ENCODE peak calls at places on chromosome 17, in five cellular contexts. One of them, this sample, is unnamed.

GRCh38 chr17:48244121-48244711 is 136.7 kb downstream of the SNX11 start:
- DNase-seq in right cardiac atrium: no peak
- DNase-seq in mesenchymal stem cell: peak
- DNase-seq in stomach: no peak
- DNase-seq in naive thymus-derived CD4-positive, alpha-beta T cell: peak
- DNase-seq in this sample: no peak

GRCh38 chr17:31112001-31112661 is 17.4 kb downstream of the NF1 start:
- DNase-seq in right cardiac atrium: no peak
- DNase-seq in mesenchymal stem cell: peak
- DNase-seq in stomach: no peak
- DNase-seq in naive thymus-derived CD4-positive, alpha-beta T cell: no peak
- DNase-seq in this sample: no peak

GRCh38 chr17:48756816-48757215 is 28.3 kb upstream of the HOXB13 start:
- DNase-seq in right cardiac atrium: no peak
- DNase-seq in mesenchymal stem cell: no peak
- DNase-seq in stomach: peak
- DNase-seq in naive thymus-derived CD4-positive, alpha-beta T cell: no peak
- DNase-seq in this sample: no peak

GRCh38 chr17:43021739-43022512 is at the start of gene VAT1:
- DNase-seq in right cardiac atrium: peak
- DNase-seq in mesenchymal stem cell: peak
- DNase-seq in stomach: peak
- DNase-seq in naive thymus-derived CD4-positive, alpha-beta T cell: peak
- DNase-seq in this sample: peak

GRCh38 chr17:27091043-27091497 is 202.8 kb upstream of the WSB1 start:
- DNase-seq in right cardiac atrium: no peak
- DNase-seq in mesenchymal stem cell: no peak
- DNase-seq in stomach: no peak
- DNase-seq in naive thymus-derived CD4-positive, alpha-beta T cell: no peak
- DNase-seq in this sample: no peak

GRCh38 chr17:49101054-49101534 is 31.5 kb upstream of the B4GALNT2 start:
- DNase-seq in right cardiac atrium: no peak
- DNase-seq in mesenchymal stem cell: peak
- DNase-seq in stomach: peak
- DNase-seq in naive thymus-derived CD4-positive, alpha-beta T cell: no peak
- DNase-seq in this sample: no peak

GRCh38 chr17:50198026-50198669 is 3.3 kb downstream of the COL1A1 start:
- DNase-seq in right cardiac atrium: no peak
- DNase-seq in mesenchymal stem cell: peak
- DNase-seq in stomach: peak
- DNase-seq in naive thymus-derived CD4-positive, alpha-beta T cell: peak
- DNase-seq in this sample: peak

GRCh38 chr17:2292100-2292499 is 11.5 kb downstream of the SMG6 start:
- DNase-seq in right cardiac atrium: no peak
- DNase-seq in mesenchymal stem cell: peak
- DNase-seq in stomach: no peak
- DNase-seq in naive thymus-derived CD4-positive, alpha-beta T cell: no peak
- DNase-seq in this sample: no peak

GRCh38 chr17:70945386-70945785 is 776.1 kb downstream of the KCNJ2 start:
- DNase-seq in right cardiac atrium: no peak
- DNase-seq in mesenchymal stem cell: no peak
- DNase-seq in stomach: no peak
- DNase-seq in naive thymus-derived CD4-positive, alpha-beta T cell: no peak
- DNase-seq in this sample: no peak

GRCh38 chr17:32693135-32693897 is 183.6 kb downstream of the MYO1D start:
- DNase-seq in right cardiac atrium: no peak
- DNase-seq in mesenchymal stem cell: no peak
- DNase-seq in stomach: no peak
- DNase-seq in naive thymus-derived CD4-positive, alpha-beta T cell: no peak
- DNase-seq in this sample: no peak

GRCh38 chr17:51152766-51153209 is 571 bp upstream of the NME1 start:
- DNase-seq in right cardiac atrium: no peak
- DNase-seq in mesenchymal stem cell: no peak
- DNase-seq in stomach: no peak
- DNase-seq in naive thymus-derived CD4-positive, alpha-beta T cell: no peak
- DNase-seq in this sample: no peak

GRCh38 chr17:27666831-27667560 is 36.0 kb downstream of the LGALS9 start:
- DNase-seq in right cardiac atrium: no peak
- DNase-seq in mesenchymal stem cell: no peak
- DNase-seq in stomach: no peak
- DNase-seq in naive thymus-derived CD4-positive, alpha-beta T cell: no peak
- DNase-seq in this sample: no peak

GRCh38 chr17:16997514-16998429 is 25.9 kb upstream of the TNFRSF13B start:
- DNase-seq in right cardiac atrium: no peak
- DNase-seq in mesenchymal stem cell: no peak
- DNase-seq in stomach: no peak
- DNase-seq in naive thymus-derived CD4-positive, alpha-beta T cell: no peak
- DNase-seq in this sample: no peak

GRCh38 chr17:14269473-14269872 is 31.4 kb upstream of the HS3ST3B1 start:
- DNase-seq in right cardiac atrium: no peak
- DNase-seq in mesenchymal stem cell: no peak
- DNase-seq in stomach: no peak
- DNase-seq in naive thymus-derived CD4-positive, alpha-beta T cell: no peak
- DNase-seq in this sample: no peak

GRCh38 chr17:11986939-11987329 is 10.3 kb downstream of the ZNF18 start:
- DNase-seq in right cardiac atrium: no peak
- DNase-seq in mesenchymal stem cell: peak
- DNase-seq in stomach: no peak
- DNase-seq in naive thymus-derived CD4-positive, alpha-beta T cell: no peak
- DNase-seq in this sample: no peak

GRCh38 chr17:68613739-68614298 is 12.7 kb upstream of the FAM20A start:
- DNase-seq in right cardiac atrium: peak
- DNase-seq in mesenchymal stem cell: peak
- DNase-seq in stomach: no peak
- DNase-seq in naive thymus-derived CD4-positive, alpha-beta T cell: no peak
- DNase-seq in this sample: peak

GRCh38 chr17:79610151-79610645 is 653 bp downstream of the RBFOX3 start:
- DNase-seq in right cardiac atrium: no peak
- DNase-seq in mesenchymal stem cell: no peak
- DNase-seq in stomach: no peak
- DNase-seq in naive thymus-derived CD4-positive, alpha-beta T cell: no peak
- DNase-seq in this sample: no peak

GRCh38 chr17:4482338-4483011 is 16.2 kb upstream of the SPNS2 start:
- DNase-seq in right cardiac atrium: no peak
- DNase-seq in mesenchymal stem cell: no peak
- DNase-seq in stomach: peak
- DNase-seq in naive thymus-derived CD4-positive, alpha-beta T cell: no peak
- DNase-seq in this sample: no peak

GRCh38 chr17:50955667-50956120 is 89.5 kb upstream of the TOB1 start:
- DNase-seq in right cardiac atrium: no peak
- DNase-seq in mesenchymal stem cell: no peak
- DNase-seq in stomach: no peak
- DNase-seq in naive thymus-derived CD4-positive, alpha-beta T cell: no peak
- DNase-seq in this sample: no peak

GRCh38 chr17:78208486-78208885 is 5.6 kb upstream of the BIRC5 start:
- DNase-seq in right cardiac atrium: no peak
- DNase-seq in mesenchymal stem cell: no peak
- DNase-seq in stomach: no peak
- DNase-seq in naive thymus-derived CD4-positive, alpha-beta T cell: no peak
- DNase-seq in this sample: no peak

GRCh38 chr17:31591924-31592323 is 200.4 kb downstream of the RAB11FIP4 start:
- DNase-seq in right cardiac atrium: no peak
- DNase-seq in mesenchymal stem cell: no peak
- DNase-seq in stomach: no peak
- DNase-seq in naive thymus-derived CD4-positive, alpha-beta T cell: no peak
- DNase-seq in this sample: no peak

GRCh38 chr17:72604518-72604917 is 483.7 kb downstream of the SOX9 start:
- DNase-seq in right cardiac atrium: no peak
- DNase-seq in mesenchymal stem cell: no peak
- DNase-seq in stomach: no peak
- DNase-seq in naive thymus-derived CD4-positive, alpha-beta T cell: no peak
- DNase-seq in this sample: no peak

GRCh38 chr17:38749222-38750043 is 1.3 kb upstream of the PCGF2 start:
- DNase-seq in right cardiac atrium: peak
- DNase-seq in mesenchymal stem cell: peak
- DNase-seq in stomach: peak
- DNase-seq in naive thymus-derived CD4-positive, alpha-beta T cell: no peak
- DNase-seq in this sample: peak

GRCh38 chr17:77476006-77476405 is 335.2 kb downstream of the SEC14L1 start:
- DNase-seq in right cardiac atrium: peak
- DNase-seq in mesenchymal stem cell: no peak
- DNase-seq in stomach: no peak
- DNase-seq in naive thymus-derived CD4-positive, alpha-beta T cell: no peak
- DNase-seq in this sample: no peak

GRCh38 chr17:3892095-3892998 is 506 bp downstream of the CAMKK1 start:
- DNase-seq in right cardiac atrium: peak
- DNase-seq in mesenchymal stem cell: peak
- DNase-seq in stomach: peak
- DNase-seq in naive thymus-derived CD4-positive, alpha-beta T cell: peak
- DNase-seq in this sample: peak

GRCh38 chr17:77208217-77208808 is 67.5 kb downstream of the SEC14L1 start:
- DNase-seq in right cardiac atrium: peak
- DNase-seq in mesenchymal stem cell: peak
- DNase-seq in stomach: peak
- DNase-seq in naive thymus-derived CD4-positive, alpha-beta T cell: no peak
- DNase-seq in this sample: peak

GRCh38 chr17:83007504-83008475 is 71.6 kb upstream of the METRNL start:
- DNase-seq in right cardiac atrium: no peak
- DNase-seq in mesenchymal stem cell: no peak
- DNase-seq in stomach: no peak
- DNase-seq in naive thymus-derived CD4-positive, alpha-beta T cell: no peak
- DNase-seq in this sample: no peak

GRCh38 chr17:48539177-48539576 is 5.7 kb downstream of the HOXB2 start:
- DNase-seq in right cardiac atrium: no peak
- DNase-seq in mesenchymal stem cell: peak
- DNase-seq in stomach: no peak
- DNase-seq in naive thymus-derived CD4-positive, alpha-beta T cell: no peak
- DNase-seq in this sample: no peak

GRCh38 chr17:35889241-35889640 is 9.1 kb upstream of the CCL5 start:
- DNase-seq in right cardiac atrium: no peak
- DNase-seq in mesenchymal stem cell: no peak
- DNase-seq in stomach: no peak
- DNase-seq in naive thymus-derived CD4-positive, alpha-beta T cell: no peak
- DNase-seq in this sample: no peak

GRCh38 chr17:81445642-81446500 is 50.6 kb downstream of the BAHCC1 start:
- DNase-seq in right cardiac atrium: no peak
- DNase-seq in mesenchymal stem cell: no peak
- DNase-seq in stomach: no peak
- DNase-seq in naive thymus-derived CD4-positive, alpha-beta T cell: no peak
- DNase-seq in this sample: no peak
- H3K27ac ChIP-seq in right cardiac atrium: no peak
- H3K27ac ChIP-seq in mesenchymal stem cell: no peak
- H3K27ac ChIP-seq in stomach: no peak
- H3K27ac ChIP-seq in naive thymus-derived CD4-positive, alpha-beta T cell: no peak
- H3K27ac ChIP-seq in this sample: no peak

GRCh38 chr17:491086-492014 is 138.7 kb upstream of the RPH3AL start:
- DNase-seq in right cardiac atrium: peak
- DNase-seq in mesenchymal stem cell: peak
- DNase-seq in stomach: peak
- DNase-seq in naive thymus-derived CD4-positive, alpha-beta T cell: peak
- DNase-seq in this sample: no peak
- H3K4me3 ChIP-seq in right cardiac atrium: peak
- H3K4me3 ChIP-seq in mesenchymal stem cell: peak
- H3K4me3 ChIP-seq in stomach: peak
- H3K4me3 ChIP-seq in naive thymus-derived CD4-positive, alpha-beta T cell: peak
- H3K4me3 ChIP-seq in this sample: peak

DNA sequence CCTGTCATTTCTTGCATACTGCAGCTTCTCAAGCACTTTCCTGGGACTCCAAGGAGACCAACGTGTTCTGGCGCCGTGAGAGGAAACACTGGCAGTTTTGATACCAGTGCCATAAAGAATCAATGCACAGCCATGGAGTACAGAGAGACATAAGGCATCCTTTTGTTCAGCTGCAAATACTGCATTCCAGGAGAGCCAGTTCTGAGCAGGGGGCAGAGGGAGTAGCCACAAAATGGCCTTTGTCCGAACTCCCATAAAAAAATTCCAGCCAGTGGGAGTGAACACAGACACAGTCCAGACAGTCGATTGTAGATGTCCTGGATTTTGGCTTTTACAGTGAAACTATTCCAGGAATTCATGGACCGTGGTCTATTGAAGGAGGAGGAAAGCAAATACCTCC is 36.2 kb upstream of the TEKT3 start:
- DNase-seq in right cardiac atrium: no peak
- DNase-seq in mesenchymal stem cell: peak
- DNase-seq in stomach: no peak
- DNase-seq in naive thymus-derived CD4-positive, alpha-beta T cell: no peak
- DNase-seq in this sample: no peak
- H3K27ac ChIP-seq in right cardiac atrium: no peak
- H3K27ac ChIP-seq in mesenchymal stem cell: peak
- H3K27ac ChIP-seq in stomach: no peak
- H3K27ac ChIP-seq in naive thymus-derived CD4-positive, alpha-beta T cell: no peak
- H3K27ac ChIP-seq in this sample: no peak

GRCh38 chr17:40323317-40323716 is 14.3 kb downstream of the RARA start:
- DNase-seq in right cardiac atrium: no peak
- DNase-seq in mesenchymal stem cell: no peak
- DNase-seq in stomach: no peak
- DNase-seq in naive thymus-derived CD4-positive, alpha-beta T cell: no peak
- DNase-seq in this sample: no peak
- H3K4me3 ChIP-seq in right cardiac atrium: no peak
- H3K4me3 ChIP-seq in mesenchymal stem cell: no peak
- H3K4me3 ChIP-seq in stomach: peak
- H3K4me3 ChIP-seq in naive thymus-derived CD4-positive, alpha-beta T cell: peak
- H3K4me3 ChIP-seq in this sample: no peak

DNA sequence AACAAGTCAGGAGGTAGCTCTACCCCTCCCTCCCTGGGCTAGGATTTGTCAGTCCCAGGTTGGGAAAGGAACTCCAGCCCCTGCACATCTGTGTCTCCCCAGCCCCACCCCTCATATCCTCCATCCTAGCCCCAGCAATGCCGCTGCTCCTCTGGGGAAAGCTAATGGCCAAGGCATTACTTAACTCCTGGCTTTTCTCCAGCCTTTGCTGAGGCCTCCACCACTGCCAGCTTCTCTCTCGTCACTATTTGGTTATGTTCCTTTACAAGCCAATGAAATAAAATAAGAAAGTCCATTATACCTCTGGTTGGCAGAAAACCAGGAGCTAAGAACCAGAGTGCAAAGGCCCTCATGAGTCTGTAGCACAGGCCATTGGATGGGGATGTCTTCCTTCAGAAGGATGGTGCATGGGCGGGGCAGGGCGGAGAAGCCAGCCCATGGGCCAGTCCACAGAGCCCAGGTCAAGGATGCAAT is 171.0 kb downstream of the CCDC182 start:
- DNase-seq in right cardiac atrium: peak
- DNase-seq in mesenchymal stem cell: no peak
- DNase-seq in stomach: no peak
- DNase-seq in naive thymus-derived CD4-positive, alpha-beta T cell: no peak
- DNase-seq in this sample: peak
- H3K27ac ChIP-seq in right cardiac atrium: no peak
- H3K27ac ChIP-seq in mesenchymal stem cell: no peak
- H3K27ac ChIP-seq in stomach: no peak
- H3K27ac ChIP-seq in naive thymus-derived CD4-positive, alpha-beta T cell: no peak
- H3K27ac ChIP-seq in this sample: peak

GRCh38 chr17:7929158-7930029 is at the start of gene KCNAB3:
- DNase-seq in right cardiac atrium: peak
- DNase-seq in mesenchymal stem cell: peak
- DNase-seq in stomach: no peak
- DNase-seq in naive thymus-derived CD4-positive, alpha-beta T cell: peak
- DNase-seq in this sample: no peak
- H3K4me3 ChIP-seq in right cardiac atrium: no peak
- H3K4me3 ChIP-seq in mesenchymal stem cell: peak
- H3K4me3 ChIP-seq in stomach: peak
- H3K4me3 ChIP-seq in naive thymus-derived CD4-positive, alpha-beta T cell: no peak
- H3K4me3 ChIP-seq in this sample: no peak

GRCh38 chr17:75152971-75153853 is 1.1 kb downstream of the JPT1 start:
- DNase-seq in right cardiac atrium: peak
- DNase-seq in mesenchymal stem cell: peak
- DNase-seq in stomach: no peak
- DNase-seq in naive thymus-derived CD4-positive, alpha-beta T cell: no peak
- DNase-seq in this sample: peak
- H3K27ac ChIP-seq in right cardiac atrium: no peak
- H3K27ac ChIP-seq in mesenchymal stem cell: peak
- H3K27ac ChIP-seq in stomach: peak
- H3K27ac ChIP-seq in naive thymus-derived CD4-positive, alpha-beta T cell: peak
- H3K27ac ChIP-seq in this sample: no peak